ENCODE peak calls at places on chromosome 14, in eight cellular contexts. One of them, this sample, is unnamed.

GRCh38 chr14:102711946-102712345 is 65.3 kb upstream of the TRAF3 start:
- DNase-seq in ecto neural progenitor cell: no peak
- DNase-seq in neuronal stem cell: no peak
- DNase-seq in mesothelial cell of epicardium: no peak
- DNase-seq in fibroblast of the aortic adventitia: no peak
- DNase-seq in A549: no peak
- DNase-seq in activated effector memory CD4-positive, alpha-beta T cell treated with Interleukin-2 at 50 U/mL for 16 hours: no peak
- DNase-seq in activated CD4-positive, alpha-beta T cell treated with anti-CD3 and anti-CD28 coated beads, Interleukin-2, amount 50 U/mL, for 48 hours: no peak
- DNase-seq in this sample: no peak

GRCh38 chr14:58829594-58829993 is 191.8 kb downstream of the DACT1 start:
- DNase-seq in A549: no peak
- DNase-seq in activated CD4-positive, alpha-beta T cell treated with anti-CD3 and anti-CD28 coated beads, Interleukin-2, amount 50 U/mL, for 48 hours: no peak
- DNase-seq in ecto neural progenitor cell: no peak
- DNase-seq in neuronal stem cell: no peak
- DNase-seq in activated effector memory CD4-positive, alpha-beta T cell treated with Interleukin-2 at 50 U/mL for 16 hours: no peak
- DNase-seq in mesothelial cell of epicardium: no peak
- DNase-seq in fibroblast of the aortic adventitia: no peak
- DNase-seq in this sample: no peak

GRCh38 chr14:94163806-94164205 is 10.3 kb upstream of the PPP4R4 start:
- DNase-seq in ecto neural progenitor cell: no peak
- DNase-seq in mesothelial cell of epicardium: no peak
- DNase-seq in activated effector memory CD4-positive, alpha-beta T cell treated with Interleukin-2 at 50 U/mL for 16 hours: no peak
- DNase-seq in fibroblast of the aortic adventitia: no peak
- DNase-seq in neuronal stem cell: no peak
- DNase-seq in activated CD4-positive, alpha-beta T cell treated with anti-CD3 and anti-CD28 coated beads, Interleukin-2, amount 50 U/mL, for 48 hours: peak; percentile 24
- DNase-seq in A549: no peak
- DNase-seq in this sample: no peak

GRCh38 chr14:92961567-92961855 is 38.6 kb downstream of the CHGA start:
- DNase-seq in mesothelial cell of epicardium: no peak
- DNase-seq in fibroblast of the aortic adventitia: no peak
- DNase-seq in activated CD4-positive, alpha-beta T cell treated with anti-CD3 and anti-CD28 coated beads, Interleukin-2, amount 50 U/mL, for 48 hours: no peak
- DNase-seq in ecto neural progenitor cell: no peak
- DNase-seq in A549: no peak
- DNase-seq in neuronal stem cell: no peak
- DNase-seq in activated effector memory CD4-positive, alpha-beta T cell treated with Interleukin-2 at 50 U/mL for 16 hours: no peak
- DNase-seq in this sample: no peak

GRCh38 chr14:55701638-55702037 is 121.6 kb downstream of the KTN1 start:
- DNase-seq in activated CD4-positive, alpha-beta T cell treated with anti-CD3 and anti-CD28 coated beads, Interleukin-2, amount 50 U/mL, for 48 hours: no peak
- DNase-seq in mesothelial cell of epicardium: no peak
- DNase-seq in A549: no peak
- DNase-seq in ecto neural progenitor cell: no peak
- DNase-seq in fibroblast of the aortic adventitia: peak; percentile 18
- DNase-seq in activated effector memory CD4-positive, alpha-beta T cell treated with Interleukin-2 at 50 U/mL for 16 hours: no peak
- DNase-seq in neuronal stem cell: no peak
- DNase-seq in this sample: no peak

GRCh38 chr14:55912344-55912743 is 205.9 kb upstream of the PELI2 start:
- DNase-seq in A549: no peak
- DNase-seq in ecto neural progenitor cell: no peak
- DNase-seq in activated CD4-positive, alpha-beta T cell treated with anti-CD3 and anti-CD28 coated beads, Interleukin-2, amount 50 U/mL, for 48 hours: no peak
- DNase-seq in activated effector memory CD4-positive, alpha-beta T cell treated with Interleukin-2 at 50 U/mL for 16 hours: no peak
- DNase-seq in neuronal stem cell: no peak
- DNase-seq in fibroblast of the aortic adventitia: no peak
- DNase-seq in mesothelial cell of epicardium: no peak
- DNase-seq in this sample: no peak

GRCh38 chr14:73261075-73261474 is 23.8 kb downstream of the PAPLN start:
- DNase-seq in activated CD4-positive, alpha-beta T cell treated with anti-CD3 and anti-CD28 coated beads, Interleukin-2, amount 50 U/mL, for 48 hours: no peak
- DNase-seq in ecto neural progenitor cell: no peak
- DNase-seq in activated effector memory CD4-positive, alpha-beta T cell treated with Interleukin-2 at 50 U/mL for 16 hours: no peak
- DNase-seq in neuronal stem cell: no peak
- DNase-seq in A549: no peak
- DNase-seq in mesothelial cell of epicardium: no peak
- DNase-seq in fibroblast of the aortic adventitia: no peak
- DNase-seq in this sample: no peak

GRCh38 chr14:96079066-96079465 is 39.9 kb downstream of the C14orf132 start:
- DNase-seq in ecto neural progenitor cell: no peak
- DNase-seq in fibroblast of the aortic adventitia: no peak
- DNase-seq in A549: no peak
- DNase-seq in neuronal stem cell: no peak
- DNase-seq in mesothelial cell of epicardium: no peak
- DNase-seq in activated effector memory CD4-positive, alpha-beta T cell treated with Interleukin-2 at 50 U/mL for 16 hours: no peak
- DNase-seq in activated CD4-positive, alpha-beta T cell treated with anti-CD3 and anti-CD28 coated beads, Interleukin-2, amount 50 U/mL, for 48 hours: no peak
- DNase-seq in this sample: no peak

GRCh38 chr14:103074699-103075341 is 9.2 kb upstream of the LBHD2 start:
- DNase-seq in mesothelial cell of epicardium: no peak
- DNase-seq in A549: peak; percentile 54
- DNase-seq in neuronal stem cell: no peak
- DNase-seq in ecto neural progenitor cell: peak; percentile 70
- DNase-seq in fibroblast of the aortic adventitia: peak; percentile 36
- DNase-seq in activated CD4-positive, alpha-beta T cell treated with anti-CD3 and anti-CD28 coated beads, Interleukin-2, amount 50 U/mL, for 48 hours: peak; percentile 20
- DNase-seq in activated effector memory CD4-positive, alpha-beta T cell treated with Interleukin-2 at 50 U/mL for 16 hours: no peak
- DNase-seq in this sample: no peak

GRCh38 chr14:56844603-56845002 is 34.3 kb upstream of the OTX2 start:
- DNase-seq in mesothelial cell of epicardium: no peak
- DNase-seq in ecto neural progenitor cell: no peak
- DNase-seq in fibroblast of the aortic adventitia: no peak
- DNase-seq in activated effector memory CD4-positive, alpha-beta T cell treated with Interleukin-2 at 50 U/mL for 16 hours: no peak
- DNase-seq in neuronal stem cell: no peak
- DNase-seq in activated CD4-positive, alpha-beta T cell treated with anti-CD3 and anti-CD28 coated beads, Interleukin-2, amount 50 U/mL, for 48 hours: no peak
- DNase-seq in A549: no peak
- DNase-seq in this sample: no peak

GRCh38 chr14:95023115-95023514 is 134.2 kb downstream of the DICER1 start:
- DNase-seq in A549: no peak
- DNase-seq in activated effector memory CD4-positive, alpha-beta T cell treated with Interleukin-2 at 50 U/mL for 16 hours: no peak
- DNase-seq in ecto neural progenitor cell: peak; percentile 17
- DNase-seq in activated CD4-positive, alpha-beta T cell treated with anti-CD3 and anti-CD28 coated beads, Interleukin-2, amount 50 U/mL, for 48 hours: no peak
- DNase-seq in mesothelial cell of epicardium: no peak
- DNase-seq in fibroblast of the aortic adventitia: no peak
- DNase-seq in neuronal stem cell: no peak
- DNase-seq in this sample: no peak

GRCh38 chr14:71063351-71063750 is 156.1 kb downstream of the PCNX1 start:
- DNase-seq in A549: no peak
- DNase-seq in fibroblast of the aortic adventitia: no peak
- DNase-seq in activated effector memory CD4-positive, alpha-beta T cell treated with Interleukin-2 at 50 U/mL for 16 hours: no peak
- DNase-seq in ecto neural progenitor cell: no peak
- DNase-seq in mesothelial cell of epicardium: no peak
- DNase-seq in activated CD4-positive, alpha-beta T cell treated with anti-CD3 and anti-CD28 coated beads, Interleukin-2, amount 50 U/mL, for 48 hours: no peak
- DNase-seq in neuronal stem cell: no peak
- DNase-seq in this sample: no peak

GRCh38 chr14:58763210-58763609 is 125.4 kb downstream of the DACT1 start:
- DNase-seq in A549: no peak
- DNase-seq in neuronal stem cell: no peak
- DNase-seq in mesothelial cell of epicardium: no peak
- DNase-seq in activated CD4-positive, alpha-beta T cell treated with anti-CD3 and anti-CD28 coated beads, Interleukin-2, amount 50 U/mL, for 48 hours: no peak
- DNase-seq in ecto neural progenitor cell: no peak
- DNase-seq in fibroblast of the aortic adventitia: no peak
- DNase-seq in activated effector memory CD4-positive, alpha-beta T cell treated with Interleukin-2 at 50 U/mL for 16 hours: no peak
- DNase-seq in this sample: no peak

GRCh38 chr14:104298458-104298857 is 160.1 kb downstream of the KIF26A start:
- DNase-seq in activated effector memory CD4-positive, alpha-beta T cell treated with Interleukin-2 at 50 U/mL for 16 hours: no peak
- DNase-seq in A549: no peak
- DNase-seq in activated CD4-positive, alpha-beta T cell treated with anti-CD3 and anti-CD28 coated beads, Interleukin-2, amount 50 U/mL, for 48 hours: no peak
- DNase-seq in fibroblast of the aortic adventitia: no peak
- DNase-seq in ecto neural progenitor cell: no peak
- DNase-seq in mesothelial cell of epicardium: no peak
- DNase-seq in neuronal stem cell: no peak
- DNase-seq in this sample: no peak

GRCh38 chr14:69711471-69712216 is 55.3 kb upstream of the SRSF5 start:
- DNase-seq in activated effector memory CD4-positive, alpha-beta T cell treated with Interleukin-2 at 50 U/mL for 16 hours: no peak
- DNase-seq in fibroblast of the aortic adventitia: no peak
- DNase-seq in neuronal stem cell: no peak
- DNase-seq in activated CD4-positive, alpha-beta T cell treated with anti-CD3 and anti-CD28 coated beads, Interleukin-2, amount 50 U/mL, for 48 hours: no peak
- DNase-seq in A549: no peak
- DNase-seq in mesothelial cell of epicardium: no peak
- DNase-seq in ecto neural progenitor cell: no peak
- DNase-seq in this sample: no peak

GRCh38 chr14:73761621-73762355 is 47.6 kb upstream of the PNMA1 start:
- DNase-seq in mesothelial cell of epicardium: no peak
- DNase-seq in ecto neural progenitor cell: no peak
- DNase-seq in activated effector memory CD4-positive, alpha-beta T cell treated with Interleukin-2 at 50 U/mL for 16 hours: no peak
- DNase-seq in neuronal stem cell: no peak
- DNase-seq in A549: no peak
- DNase-seq in activated CD4-positive, alpha-beta T cell treated with anti-CD3 and anti-CD28 coated beads, Interleukin-2, amount 50 U/mL, for 48 hours: peak; percentile 53
- DNase-seq in fibroblast of the aortic adventitia: no peak
- DNase-seq in this sample: no peak

GRCh38 chr14:35821546-35822411 is 4.4 kb upstream of the BRMS1L start:
- DNase-seq in ecto neural progenitor cell: no peak
- DNase-seq in activated effector memory CD4-positive, alpha-beta T cell treated with Interleukin-2 at 50 U/mL for 16 hours: no peak
- DNase-seq in A549: peak; percentile 50
- DNase-seq in neuronal stem cell: no peak
- DNase-seq in activated CD4-positive, alpha-beta T cell treated with anti-CD3 and anti-CD28 coated beads, Interleukin-2, amount 50 U/mL, for 48 hours: no peak
- DNase-seq in fibroblast of the aortic adventitia: peak; percentile 59
- DNase-seq in mesothelial cell of epicardium: no peak
- DNase-seq in this sample: no peak

This sample was measured in T1000.